ENCODE peak calls at places on chromosome 22, in four cellular contexts. O is GM12878, W is H1, Z is HepG2. M is an unnamed sample.

GRCh38 chr22:34278121-34278520 is 357.8 kb upstream of the LARGE1 start:
- DNase-seq in O (no peak), W (no peak), Z (no peak), M (no peak)

GRCh38 chr22:32627091-32627490 is 152.5 kb downstream of the FBXO7 start:
- DNase-seq in O (no peak), W (no peak), Z (peak; percentile 23), M (no peak)

GRCh38 chr22:22070371-22070824 is 87.8 kb upstream of the TOP3B start:
- DNase-seq in O (no peak), W (no peak), Z (no peak), M (no peak)

GRCh38 chr22:19940536-19941364 is 822 bp upstream of the COMT start:
- DNase-seq in O (no peak), W (no peak), Z (no peak), M (no peak)

GRCh38 chr22:32622762-32623147 is 148.1 kb downstream of the FBXO7 start:
- DNase-seq in O (no peak), W (no peak), Z (no peak), M (no peak)

GRCh38 chr22:37043828-37044538 is 7.6 kb upstream of the KCTD17 start:
- DNase-seq in O (no peak), W (no peak), Z (peak; percentile 77), M (no peak)

GRCh38 chr22:49087716-49088660 is 739.7 kb downstream of the BRD1 start:
- DNase-seq in O (no peak), W (no peak), Z (no peak), M (no peak)

GRCh38 chr22:42967933-42968332 is 47.0 kb downstream of the PACSIN2 start:
- DNase-seq in O (no peak), W (no peak), Z (no peak), M (no peak)

GRCh38 chr22:31179345-31179744 is 19.4 kb downstream of the RNF185 start:
- DNase-seq in O (no peak), W (no peak), Z (peak; percentile 50), M (no peak)

GRCh38 chr22:18110944-18111758 is 542 bp downstream of the TUBA8 start:
- DNase-seq in O (no peak), W (peak; percentile 68), Z (no peak), M (no peak)

GRCh38 chr22:38793721-38794466 is at the start of gene DNAL4:
- DNase-seq in O (peak; percentile 98), W (peak; percentile 89), Z (peak; percentile 96), M (peak; percentile 93)

GRCh38 chr22:45508814-45509213 is 6.1 kb downstream of the FBLN1 start:
- DNase-seq in O (no peak), W (no peak), Z (no peak), M (no peak)

GRCh38 chr22:45510376-45511232 is 7.9 kb downstream of the FBLN1 start:
- DNase-seq in O (no peak), W (no peak), Z (no peak), M (no peak)

GRCh38 chr22:45512363-45512762 is 9.7 kb downstream of the FBLN1 start:
- DNase-seq in O (no peak), W (no peak), Z (no peak), M (no peak)

GRCh38 chr22:45515678-45516077 is 13.0 kb downstream of the FBLN1 start:
- DNase-seq in O (no peak), W (no peak), Z (no peak), M (no peak)

GRCh38 chr22:45511847-45512261 is 9.2 kb downstream of the FBLN1 start:
- DNase-seq in O (no peak), W (no peak), Z (no peak), M (no peak)
- TF ChIP-seq SUZ12 in O (no peak), W (no peak), Z (no peak), M (no peak)

GRCh38 chr22:23284504-23285033 is 104.3 kb downstream of the BCR start:
- DNase-seq in O (no peak), W (no peak), Z (no peak), M (no peak)
- H3K4me3 ChIP-seq in O (no peak overlapping the region), W (no peak overlapping the region), Z (peak overlapping the region; percentile 19), M (no peak overlapping the region)

DNA sequence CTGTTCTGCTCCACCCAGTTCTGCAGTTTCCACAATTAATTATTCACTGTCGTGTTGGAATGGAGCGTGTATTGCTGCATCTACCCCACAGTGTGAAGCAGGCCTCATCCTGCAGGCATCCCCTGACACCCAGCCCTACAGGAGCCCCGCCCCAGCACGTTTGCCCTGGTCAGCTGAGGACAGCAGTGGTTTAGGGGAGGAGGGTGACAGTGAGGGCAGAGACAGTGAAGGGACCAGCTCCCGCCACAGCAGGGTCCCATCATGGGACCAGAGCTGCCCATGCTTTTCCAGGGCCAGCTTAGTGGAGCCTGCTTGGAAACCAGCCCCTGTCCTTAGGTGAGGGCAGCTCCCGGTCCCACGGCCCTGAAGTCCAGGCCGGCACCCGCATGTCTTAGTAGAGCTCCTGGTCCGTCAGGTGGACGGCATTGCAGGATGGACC is 273.0 kb downstream of the TBC1D22A start:
- DNase-seq in O (no peak), W (no peak), Z (no peak), M (no peak)
- TF ChIP-seq SUZ12 in O (no peak), W (no peak), Z (no peak), M (no peak)

DNA sequence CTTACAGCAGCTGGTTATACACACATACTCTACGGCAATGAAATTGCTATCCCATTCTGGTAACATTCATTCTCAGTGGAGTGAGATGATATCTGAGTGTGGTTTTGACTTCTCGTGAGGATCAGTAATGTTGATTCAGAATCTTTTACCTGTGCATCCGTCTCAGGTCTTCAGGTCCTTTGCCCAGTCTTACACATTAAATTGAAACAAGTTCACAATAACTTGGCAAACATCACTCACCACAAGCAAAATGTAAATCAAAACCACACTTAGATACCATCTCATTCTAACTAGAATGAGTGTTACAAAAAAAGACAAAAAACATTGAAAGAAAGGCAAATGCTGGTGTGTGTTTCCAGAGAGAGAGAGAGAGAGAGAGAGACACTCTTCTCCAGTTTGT is 14.0 kb downstream of the RGL4 start:
- DNase-seq in O (no peak), W (no peak), Z (no peak), M (no peak)
- H3K4me3 ChIP-seq in O (no peak overlapping the region), W (no peak overlapping the region), Z (no peak overlapping the region), M (no peak overlapping the region)

DNA sequence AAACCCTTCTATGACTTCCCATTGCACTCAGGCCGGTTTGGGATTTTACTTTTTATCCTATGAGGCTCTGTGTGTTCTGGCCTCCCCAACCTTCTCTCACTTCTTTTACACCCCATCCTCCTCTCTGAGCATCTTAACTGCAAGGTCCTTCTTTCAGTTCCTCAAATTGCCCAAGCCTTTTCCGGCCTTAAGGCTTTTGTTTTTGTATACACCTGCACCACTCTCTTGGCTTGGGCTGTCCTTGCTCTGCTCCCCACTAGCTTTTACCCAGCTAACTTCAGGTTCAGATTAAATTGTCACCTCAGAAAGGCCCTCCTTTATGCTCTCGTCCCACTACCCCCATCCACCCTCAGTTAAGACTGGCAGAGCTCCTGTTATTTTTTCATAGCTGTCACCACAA is 55.5 kb downstream of the FAM83F start:
- DNase-seq in O (peak; percentile 70), W (no peak), Z (no peak), M (no peak)
- TF ChIP-seq SUZ12 in O (no peak), W (no peak), Z (no peak), M (no peak)

DNA sequence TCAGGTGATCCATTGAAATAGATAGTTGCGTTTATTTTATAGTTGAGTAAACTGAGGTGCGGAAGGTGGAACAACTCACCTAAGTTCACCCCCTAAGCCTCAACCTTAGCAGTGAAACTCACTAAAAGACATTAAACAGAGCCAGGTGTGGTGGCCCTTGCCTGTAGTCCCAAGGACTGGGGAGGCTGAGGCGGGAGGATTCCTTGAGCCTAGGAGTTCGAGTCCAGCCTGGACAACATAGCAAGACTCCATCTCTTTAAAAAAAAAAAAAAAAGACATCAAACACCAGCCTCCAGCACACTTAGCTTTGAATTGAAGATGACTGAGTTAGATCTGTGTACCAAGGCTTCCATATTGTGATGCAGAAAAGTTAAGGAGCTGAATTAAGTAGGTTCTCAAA is 845 bp upstream of the RAB36 start:
- DNase-seq in O (no peak), W (no peak), Z (no peak), M (no peak)
- H3K4me3 ChIP-seq in O (peak overlapping the region; percentile 16), W (no peak overlapping the region), Z (peak overlapping the region; percentile 48), M (no peak overlapping the region)

DNA sequence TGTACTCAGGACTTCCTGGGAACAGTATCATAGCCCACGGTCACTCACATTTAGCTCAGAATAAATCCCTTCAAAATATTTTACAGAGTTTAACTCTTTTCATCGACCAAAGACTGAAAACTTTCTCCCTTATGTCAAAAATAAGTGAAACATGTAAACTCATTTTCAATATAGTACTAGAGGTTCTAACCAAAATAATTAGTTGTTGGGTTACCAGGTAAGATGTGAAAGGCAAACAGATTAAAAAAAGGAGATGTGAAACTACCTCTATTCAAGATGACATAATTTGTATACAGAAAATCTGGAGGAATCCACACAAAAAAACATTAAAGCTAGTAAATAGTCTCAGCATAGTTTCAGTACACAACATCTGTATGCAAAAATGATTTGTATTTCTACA is 20.3 kb downstream of the XKR3 start:
- DNase-seq in O (no peak), W (no peak), Z (no peak), M (no peak)
- TF ChIP-seq SUZ12 in O (no peak), W (no peak), Z (no peak), M (no peak)

DNA sequence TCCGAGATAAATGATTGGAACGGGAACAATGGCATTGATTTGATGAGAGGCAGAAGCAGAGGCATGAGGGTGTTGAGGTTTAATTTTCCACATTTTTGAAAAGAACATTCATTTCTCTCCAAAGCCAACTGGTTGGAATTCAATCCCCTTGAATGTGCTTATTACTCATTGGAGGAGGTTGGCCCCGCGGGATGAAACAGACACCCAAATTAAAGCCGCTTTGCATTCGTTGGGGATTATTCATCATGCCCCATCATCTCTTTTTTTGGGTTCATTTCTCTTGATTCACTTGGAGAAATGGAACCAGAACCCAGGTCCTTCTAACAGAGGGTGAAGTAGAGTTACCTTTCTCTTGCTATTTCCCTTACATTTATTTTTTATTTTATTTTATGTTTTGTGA is 47.6 kb upstream of the PARVG start:
- DNase-seq in O (no peak), W (no peak), Z (no peak), M (no peak)
- H3K4me3 ChIP-seq in O (no peak overlapping the region), W (no peak overlapping the region), Z (no peak overlapping the region), M (no peak overlapping the region)